ENCODE peak calls at places on chromosomes 11 and 22, in eight cellular contexts. S, Q, B, I, V, Z, P and Y are unnamed samples.

GRCh38 chr11:121572581-121573059 is 119.9 kb upstream of the SORL1-AS1 start:
- DNase-seq in Q (no peak), V (no peak), I (no peak), Z (no peak), S (no peak), B (no peak), P (no peak), Y (no peak)

GRCh38 chr11:73760066-73760679 is 701 bp downstream of the RAB6A start:
- DNase-seq in Q (peak; percentile 45), V (no peak), B (no peak), S (no peak), I (peak; percentile 31), Z (peak; percentile 63), P (peak; percentile 30), Y (peak; percentile 6)

GRCh38 chr11:61158691-61159381 is 2.4 kb downstream of the VPS37C start:
- DNase-seq in I (peak; percentile 50), Q (peak; percentile 68), S (no peak), V (peak; percentile 62), Z (no peak), B (no peak), P (peak; percentile 38), Y (no peak)

GRCh38 chr11:64745523-64746328 is 1.8 kb upstream of the RASGRP2 start:
- DNase-seq in B (peak; percentile 57), Z (peak; percentile 93), V (no peak), Q (peak; percentile 37), S (no peak), P (no peak), I (no peak), Y (peak; percentile 83)

GRCh38 chr11:102322560-102322959 is 5.3 kb downstream of the BIRC3 start:
- DNase-seq in V (no peak), P (no peak), S (no peak), Z (no peak), I (no peak), Q (peak; percentile 74), B (no peak), Y (no peak)

GRCh38 chr22:33028191-33028700 is 29.9 kb downstream of the SYN3 start:
- DNase-seq in V (no peak), Q (no peak), S (no peak), P (no peak), Z (no peak), I (no peak), B (no peak), Y (no peak)

GRCh38 chr11:1335264-1335810 is 25.9 kb upstream of the TOLLIP start:
- DNase-seq in V (no peak), S (no peak), B (no peak), Q (no peak), I (no peak), P (no peak), Z (no peak), Y (no peak)

GRCh38 chr11:13102865-13103539 is 93.9 kb downstream of the RASSF10 start:
- DNase-seq in S (no peak), V (no peak), P (no peak), I (no peak), Z (no peak), B (no peak), Q (no peak), Y (no peak)

GRCh38 chr11:83285131-83285770 is 916 bp downstream of the CCDC90B start:
- DNase-seq in P (no peak), B (no peak), Z (no peak), I (peak; percentile 1), V (no peak), Q (no peak), S (no peak), Y (no peak)

GRCh38 chr22:30649430-30650007 is 13.9 kb downstream of the SLC35E4 start:
- DNase-seq in Q (peak; percentile 95), V (peak; percentile 65), Z (peak; percentile 70), B (no peak), P (no peak), S (no peak), I (peak; percentile 71), Y (no peak)

GRCh38 chr11:17600316-17601205 is 53.5 kb downstream of the OTOG start:
- DNase-seq in S (no peak), I (no peak), Q (no peak), V (no peak), B (no peak), Z (no peak), P (peak; percentile 54), Y (no peak)